ENCODE peak calls at places on chromosomes 3 and 15, in four cellular contexts. O, C, G and J are unnamed samples.

GRCh38 chr3:71537211-71537611 is 46.3 kb downstream of the FOXP1 start:
- DNase-seq in G (no peak), O (no peak), C (no peak), J (no peak)

GRCh38 chr3:99637041-99637380 is 1.4 kb upstream of the COL8A1 start:
- DNase-seq in O (no peak), G (no peak), C (no peak), J (no peak)

GRCh38 chr3:149042766-149043386 is 43.5 kb downstream of the HLTF start:
- DNase-seq in C (no peak), O (peak; percentile 45), G (no peak), J (peak; percentile 41)

GRCh38 chr15:33188654-33189257 is 5.8 kb downstream of the FMN1 start:
- DNase-seq in G (no peak), C (peak; percentile 81), O (no peak), J (no peak)

GRCh38 chr3:50355829-50356552 is 3.3 kb downstream of the TMEM115 start:
- DNase-seq in O (no peak), C (no peak), G (no peak), J (no peak)

GRCh38 chr3:6654670-6655069 is 206.2 kb upstream of the GRM7 start:
- DNase-seq in C (no peak), O (no peak), G (no peak), J (no peak)

GRCh38 chr3:14434541-14435151 is 32.2 kb downstream of the SLC6A6 start:
- DNase-seq in O (no peak), C (no peak), G (no peak), J (no peak)

GRCh38 chr3:98732239-98733054 is 30.7 kb upstream of the ST3GAL6 start:
- DNase-seq in C (no peak), G (peak; percentile 57), O (peak; percentile 64), J (peak; percentile 64)

GRCh38 chr3:123028233-123028828 is 768 bp upstream of the SEMA5B start:
- DNase-seq in O (peak; percentile 82), G (no peak), C (peak; percentile 39), J (peak; percentile 67)

GRCh38 chr3:196804775-196805174 is 62.9 kb upstream of the SENP5 start:
- DNase-seq in C (no peak), O (no peak), G (no peak), J (no peak)

GRCh38 chr3:9078561-9079240 is 115.4 kb upstream of the RAD18 start:
- DNase-seq in G (peak; percentile 19), C (no peak), O (no peak), J (no peak)

GRCh38 chr15:35393403-35393802 is 152.6 kb downstream of the DPH6 start:
- DNase-seq in G (no peak), O (no peak), C (no peak), J (no peak)

GRCh38 chr15:67537771-67538170 is 4.7 kb upstream of the MAP2K5 start:
- DNase-seq in G (no peak), O (no peak), C (no peak), J (no peak)

GRCh38 chr3:85867072-85867471 is 908.3 kb downstream of the CADM2 start:
- DNase-seq in O (no peak), C (no peak), G (no peak), J (no peak)

GRCh38 chr3:149352556-149352955 is 19.1 kb upstream of the TM4SF18 start:
- DNase-seq in G (peak; percentile 62), O (peak; percentile 64), C (peak; percentile 51), J (peak; percentile 75)

GRCh38 chr3:25018909-25019308 is 409.2 kb upstream of the RARB start:
- DNase-seq in G (no peak), C (no peak), O (no peak), J (no peak)

GRCh38 chr15:57496594-57496945 is 95.1 kb upstream of the MYZAP start:
- DNase-seq in G (no peak), C (no peak), O (no peak), J (no peak)

GRCh38 chr3:186946756-186947375 is 16.5 kb downstream of the ST6GAL1 start:
- DNase-seq in C (peak; percentile 84), G (no peak), O (peak; percentile 41), J (peak; percentile 45)

GRCh38 chr3:183455064-183455463 is 26.6 kb upstream of the MCF2L2 start:
- DNase-seq in G (no peak), O (no peak), C (no peak), J (no peak)

GRCh38 chr3:50749822-50750221 is 75.1 kb downstream of the DOCK3 start:
- DNase-seq in O (no peak), G (no peak), C (no peak), J (no peak)

GRCh38 chr15:97993310-97993738 is 32.8 kb downstream of the ARRDC4 start:
- DNase-seq in C (no peak), G (no peak), O (no peak), J (no peak)

GRCh38 chr3:188491276-188491687 is 337.3 kb downstream of the LPP start:
- DNase-seq in C (no peak), O (no peak), G (no peak), J (no peak)

GRCh38 chr3:9352917-9353823 is 9.7 kb upstream of the THUMPD3 start:
- DNase-seq in O (peak; percentile 59), C (peak; percentile 64), G (peak; percentile 65), J (peak; percentile 62)

GRCh38 chr3:100902572-100902971 is 90.6 kb downstream of the ABI3BP start:
- DNase-seq in C (no peak), G (no peak), O (no peak), J (no peak)

GRCh38 chr15:89625716-89626115 is 29.6 kb downstream of the KIF7 start:
- DNase-seq in C (no peak), G (no peak), O (no peak), J (no peak)

GRCh38 chr3:157059661-157060060 is 100.3 kb downstream of the CCNL1 start:
- DNase-seq in G (no peak), O (peak; percentile 27), C (no peak), J (no peak)

GRCh38 chr3:190566043-190566933 is 52.4 kb downstream of the IL1RAP start:
- DNase-seq in O (no peak), C (no peak), G (peak; percentile 32), J (no peak)

GRCh38 chr3:99875573-99875924 is 57.9 kb downstream of the CMSS1 start:
- DNase-seq in O (no peak), C (no peak), G (no peak), J (no peak)

GRCh38 chr3:62109534-62109933 is 263.8 kb downstream of the FEZF2 start:
- DNase-seq in O (no peak), G (no peak), C (no peak), J (no peak)

GRCh38 chr3:48018841-48019240 is 2.6 kb upstream of the MAP4 start:
- DNase-seq in C (no peak), O (no peak), G (no peak), J (no peak)

GRCh38 chr3:23872330-23872729 is 44.5 kb downstream of the NKIRAS1 start:
- DNase-seq in C (no peak), O (no peak), G (no peak), J (no peak)

GRCh38 chr3:85589145-85589544 is 630.4 kb downstream of the CADM2 start:
- DNase-seq in C (no peak), G (no peak), O (no peak), J (no peak)

GRCh38 chr3:188170461-188171459 is 16.8 kb downstream of the LPP start:
- DNase-seq in C (peak; percentile 35), O (no peak), G (no peak), J (no peak)

GRCh38 chr3:30324587-30324986 is 281.8 kb upstream of the TGFBR2 start:
- DNase-seq in O (no peak), G (no peak), C (no peak), J (no peak)

GRCh38 chr3:110436209-110436608 is 635.4 kb upstream of the NECTIN3 start:
- DNase-seq in G (no peak), O (no peak), C (no peak), J (no peak)

GRCh38 chr3:58531956-58532355 is 5.0 kb downstream of the ACOX2 start:
- DNase-seq in O (no peak), C (peak; percentile 44), G (no peak), J (peak; percentile 22)
- TF ChIP-seq CTCF in O (no peak), C (peak; percentile 77), G (no peak), J (no peak)

GRCh38 chr3:37974121-37974927 is 16.3 kb upstream of the VILL start:
- DNase-seq in O (peak; percentile 75), G (peak; percentile 77), C (peak; percentile 80), J (peak; percentile 80)

GRCh38 chr3:37971467-37971866 is 19.1 kb upstream of the VILL start:
- DNase-seq in O (no peak), G (no peak), C (no peak), J (no peak)

GRCh38 chr3:37973250-37974054 is 17.1 kb upstream of the VILL start:
- DNase-seq in C (no peak), G (no peak), O (no peak), J (no peak)

GRCh38 chr3:37970802-37971201 is 19.8 kb upstream of the VILL start:
- DNase-seq in O (no peak), C (no peak), G (no peak), J (no peak)

DNA sequence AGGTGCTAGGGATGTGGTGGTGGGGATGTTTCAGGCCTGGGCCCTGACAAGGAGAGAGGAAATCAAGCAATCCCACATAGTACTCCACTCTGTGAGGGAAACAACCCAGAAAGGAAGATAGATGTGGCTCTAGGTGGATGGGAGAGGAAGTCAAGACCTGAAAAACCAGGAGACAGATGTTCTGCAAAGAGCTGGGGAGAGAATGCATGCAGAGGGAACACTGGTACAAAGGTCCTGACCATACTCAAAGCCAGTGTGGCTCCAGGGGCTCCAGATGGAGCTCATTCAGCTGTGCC is 15.7 kb upstream of the VILL start:
- DNase-seq in G (no peak), O (no peak), C (no peak), J (no peak)
- TF ChIP-seq CTCF in G (peak; percentile 39), O (no peak), C (peak; percentile 60), J (no peak)

DNA sequence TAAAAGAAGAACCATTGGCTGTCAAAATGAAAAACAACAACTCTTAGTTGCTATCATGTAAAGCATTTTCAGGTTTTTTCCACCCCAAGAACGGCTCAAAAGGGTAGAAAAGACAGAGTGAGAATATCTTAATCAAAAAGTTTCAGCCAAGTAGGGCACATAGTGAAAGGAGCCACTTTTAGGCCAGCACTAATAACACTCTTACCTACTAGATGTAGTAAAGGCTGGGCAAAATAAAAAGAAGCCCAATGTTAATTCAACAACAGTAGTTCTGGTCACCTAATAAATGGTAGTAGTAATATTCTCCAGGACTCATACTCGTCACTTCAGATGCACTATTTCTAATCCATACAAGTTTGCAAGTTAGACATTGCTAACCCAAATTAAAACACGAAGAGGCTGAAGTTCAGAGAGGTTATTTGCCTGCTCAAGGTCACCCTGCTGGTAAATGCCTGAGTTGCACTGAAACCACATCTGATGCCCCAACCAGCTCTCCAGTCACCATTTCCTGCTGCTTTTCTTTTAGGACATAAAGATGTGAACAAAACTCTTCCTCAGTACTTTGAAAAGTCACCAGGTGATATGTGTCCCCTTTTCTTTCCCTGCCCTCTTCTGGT is 7.5 kb downstream of the GOLIM4 start:
- DNase-seq in G (peak; percentile 30), O (no peak), C (peak; percentile 78), J (peak; percentile 16)
- TF ChIP-seq CTCF in G (peak; percentile 63), O (peak; percentile 14), C (peak; percentile 76), J (peak; percentile 28)

DNA sequence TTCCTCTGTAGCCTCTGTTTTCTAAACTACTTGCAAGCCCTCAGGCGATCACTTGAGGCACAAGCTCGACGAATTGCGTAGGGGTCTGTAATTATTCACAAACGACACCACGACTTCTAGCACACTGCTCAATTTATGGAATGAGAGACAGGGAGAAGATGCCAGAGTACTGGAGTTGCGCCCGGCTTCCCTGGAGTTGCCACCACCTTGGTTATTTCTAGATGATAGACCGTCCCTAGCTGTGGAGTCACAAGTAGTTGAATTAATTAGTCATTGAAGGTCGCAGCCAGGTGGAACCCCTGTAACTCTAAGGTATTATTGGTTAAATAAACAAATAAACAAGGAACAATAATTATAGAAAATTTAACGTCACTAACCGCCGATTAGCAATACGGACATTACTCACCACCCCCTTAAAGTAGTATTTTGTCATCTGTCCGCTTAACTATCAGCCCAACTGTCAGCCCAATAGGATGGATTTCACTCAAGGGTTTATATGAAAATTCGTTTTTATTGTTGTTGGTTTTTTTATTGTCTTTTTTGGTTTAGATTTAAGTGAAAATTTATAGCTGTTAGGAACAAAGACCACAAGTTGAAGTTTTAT is 875 bp upstream of the AZI2 start:
- DNase-seq in G (no peak), O (no peak), C (no peak), J (no peak)
- TF ChIP-seq CTCF in G (no peak), O (no peak), C (no peak), J (no peak)